ENCODE peak calls at places on chromosomes 4 and X, in eight cellular contexts. One of them, this sample, is unnamed.

GRCh38 chrX:116204947-116205346 is 34.4 kb downstream of the AGTR2 start:
- DNase-seq in bronchial epithelial cell: peak; percentile 7
- DNase-seq in SJSA1: peak; percentile 15
- DNase-seq in EH: no peak
- DNase-seq in NAMALWA: peak; percentile 51
- DNase-seq in stimulated activated CD8-positive, alpha-beta memory T cell treated with anti-CD3 and anti-CD28 coated beads, Interleukin-15, amount 100 ng/mL, for 24 hours: no peak
- DNase-seq in CD8-positive, alpha-beta T cell: no peak
- DNase-seq in activated T-helper 1 cell treated with anti-CD3 and anti-CD28 coated beads, Interleukin-2, amount 50 U/mL, for 16 hours: no peak
- DNase-seq in this sample: no peak

GRCh38 chrX:147900349-147900748 is 11.4 kb upstream of the FMR1 start:
- DNase-seq in bronchial epithelial cell: no peak
- DNase-seq in SJSA1: no peak
- DNase-seq in EH: no peak
- DNase-seq in NAMALWA: no peak
- DNase-seq in stimulated activated CD8-positive, alpha-beta memory T cell treated with anti-CD3 and anti-CD28 coated beads, Interleukin-15, amount 100 ng/mL, for 24 hours: no peak
- DNase-seq in CD8-positive, alpha-beta T cell: no peak
- DNase-seq in activated T-helper 1 cell treated with anti-CD3 and anti-CD28 coated beads, Interleukin-2, amount 50 U/mL, for 16 hours: no peak
- DNase-seq in this sample: no peak

GRCh38 chrX:114087543-114087942 is 496.3 kb upstream of the HTR2C start:
- DNase-seq in bronchial epithelial cell: no peak
- DNase-seq in SJSA1: no peak
- DNase-seq in EH: no peak
- DNase-seq in NAMALWA: no peak
- DNase-seq in stimulated activated CD8-positive, alpha-beta memory T cell treated with anti-CD3 and anti-CD28 coated beads, Interleukin-15, amount 100 ng/mL, for 24 hours: no peak
- DNase-seq in CD8-positive, alpha-beta T cell: no peak
- DNase-seq in activated T-helper 1 cell treated with anti-CD3 and anti-CD28 coated beads, Interleukin-2, amount 50 U/mL, for 16 hours: no peak
- DNase-seq in this sample: no peak

GRCh38 chrX:136665258-136665900 is 17.4 kb downstream of the CD40LG start:
- DNase-seq in bronchial epithelial cell: no peak
- DNase-seq in SJSA1: no peak
- DNase-seq in EH: no peak
- DNase-seq in NAMALWA: peak; percentile 8
- DNase-seq in stimulated activated CD8-positive, alpha-beta memory T cell treated with anti-CD3 and anti-CD28 coated beads, Interleukin-15, amount 100 ng/mL, for 24 hours: no peak
- DNase-seq in CD8-positive, alpha-beta T cell: no peak
- DNase-seq in activated T-helper 1 cell treated with anti-CD3 and anti-CD28 coated beads, Interleukin-2, amount 50 U/mL, for 16 hours: no peak
- DNase-seq in this sample: no peak

GRCh38 chr4:78784255-78784654 is 8.1 kb downstream of the BMP2K start:
- DNase-seq in bronchial epithelial cell: peak; percentile 27
- DNase-seq in SJSA1: peak; percentile 23
- DNase-seq in EH: peak; percentile 93
- DNase-seq in NAMALWA: no peak
- DNase-seq in stimulated activated CD8-positive, alpha-beta memory T cell treated with anti-CD3 and anti-CD28 coated beads, Interleukin-15, amount 100 ng/mL, for 24 hours: no peak
- DNase-seq in CD8-positive, alpha-beta T cell: no peak
- DNase-seq in activated T-helper 1 cell treated with anti-CD3 and anti-CD28 coated beads, Interleukin-2, amount 50 U/mL, for 16 hours: no peak
- DNase-seq in this sample: no peak

GRCh38 chr4:39029752-39030694 is 2.2 kb downstream of the TMEM156 start:
- DNase-seq in bronchial epithelial cell: no peak
- DNase-seq in SJSA1: no peak
- DNase-seq in EH: no peak
- DNase-seq in NAMALWA: peak; percentile 79
- DNase-seq in stimulated activated CD8-positive, alpha-beta memory T cell treated with anti-CD3 and anti-CD28 coated beads, Interleukin-15, amount 100 ng/mL, for 24 hours: no peak
- DNase-seq in CD8-positive, alpha-beta T cell: no peak
- DNase-seq in activated T-helper 1 cell treated with anti-CD3 and anti-CD28 coated beads, Interleukin-2, amount 50 U/mL, for 16 hours: no peak
- DNase-seq in this sample: no peak

GRCh38 chr4:71732706-71733105 is 51.2 kb downstream of the GC start:
- DNase-seq in bronchial epithelial cell: peak; percentile 52
- DNase-seq in SJSA1: no peak
- DNase-seq in EH: peak; percentile 32
- DNase-seq in NAMALWA: peak; percentile 41
- DNase-seq in stimulated activated CD8-positive, alpha-beta memory T cell treated with anti-CD3 and anti-CD28 coated beads, Interleukin-15, amount 100 ng/mL, for 24 hours: no peak
- DNase-seq in CD8-positive, alpha-beta T cell: no peak
- DNase-seq in activated T-helper 1 cell treated with anti-CD3 and anti-CD28 coated beads, Interleukin-2, amount 50 U/mL, for 16 hours: no peak
- DNase-seq in this sample: no peak

GRCh38 chr4:138275946-138276621 is 33.9 kb upstream of the SLC7A11 start:
- DNase-seq in bronchial epithelial cell: peak; percentile 93
- DNase-seq in SJSA1: peak; percentile 82
- DNase-seq in EH: peak; percentile 92
- DNase-seq in NAMALWA: no peak
- DNase-seq in stimulated activated CD8-positive, alpha-beta memory T cell treated with anti-CD3 and anti-CD28 coated beads, Interleukin-15, amount 100 ng/mL, for 24 hours: no peak
- DNase-seq in CD8-positive, alpha-beta T cell: no peak
- DNase-seq in activated T-helper 1 cell treated with anti-CD3 and anti-CD28 coated beads, Interleukin-2, amount 50 U/mL, for 16 hours: no peak
- DNase-seq in this sample: no peak

GRCh38 chr4:172124656-172125308 is 311.6 kb downstream of the GALNTL6 start:
- DNase-seq in bronchial epithelial cell: no peak
- DNase-seq in SJSA1: no peak
- DNase-seq in EH: peak; percentile 24
- DNase-seq in NAMALWA: peak; percentile 31
- DNase-seq in stimulated activated CD8-positive, alpha-beta memory T cell treated with anti-CD3 and anti-CD28 coated beads, Interleukin-15, amount 100 ng/mL, for 24 hours: no peak
- DNase-seq in CD8-positive, alpha-beta T cell: no peak
- DNase-seq in activated T-helper 1 cell treated with anti-CD3 and anti-CD28 coated beads, Interleukin-2, amount 50 U/mL, for 16 hours: no peak
- DNase-seq in this sample: no peak

GRCh38 chr4:185880571-185880970 is 68.6 kb upstream of the SORBS2 start:
- DNase-seq in bronchial epithelial cell: no peak
- DNase-seq in SJSA1: no peak
- DNase-seq in EH: no peak
- DNase-seq in NAMALWA: no peak
- DNase-seq in stimulated activated CD8-positive, alpha-beta memory T cell treated with anti-CD3 and anti-CD28 coated beads, Interleukin-15, amount 100 ng/mL, for 24 hours: no peak
- DNase-seq in CD8-positive, alpha-beta T cell: no peak
- DNase-seq in activated T-helper 1 cell treated with anti-CD3 and anti-CD28 coated beads, Interleukin-2, amount 50 U/mL, for 16 hours: no peak
- DNase-seq in this sample: no peak

GRCh38 chr4:31068257-31069075 is 348.3 kb downstream of the PCDH7 start:
- DNase-seq in bronchial epithelial cell: no peak
- DNase-seq in SJSA1: no peak
- DNase-seq in EH: no peak
- DNase-seq in NAMALWA: no peak
- DNase-seq in stimulated activated CD8-positive, alpha-beta memory T cell treated with anti-CD3 and anti-CD28 coated beads, Interleukin-15, amount 100 ng/mL, for 24 hours: no peak
- DNase-seq in CD8-positive, alpha-beta T cell: no peak
- DNase-seq in activated T-helper 1 cell treated with anti-CD3 and anti-CD28 coated beads, Interleukin-2, amount 50 U/mL, for 16 hours: no peak
- DNase-seq in this sample: no peak

GRCh38 chr4:105594094-105595010 is 41.9 kb downstream of the ARHGEF38 start:
- DNase-seq in bronchial epithelial cell: peak; percentile 78
- DNase-seq in SJSA1: no peak
- DNase-seq in EH: no peak
- DNase-seq in NAMALWA: no peak
- DNase-seq in stimulated activated CD8-positive, alpha-beta memory T cell treated with anti-CD3 and anti-CD28 coated beads, Interleukin-15, amount 100 ng/mL, for 24 hours: no peak
- DNase-seq in CD8-positive, alpha-beta T cell: no peak
- DNase-seq in activated T-helper 1 cell treated with anti-CD3 and anti-CD28 coated beads, Interleukin-2, amount 50 U/mL, for 16 hours: no peak
- DNase-seq in this sample: no peak

GRCh38 chr4:28832445-28832844 is 1887.7 kb upstream of the PCDH7 start:
- DNase-seq in bronchial epithelial cell: no peak
- DNase-seq in SJSA1: no peak
- DNase-seq in EH: no peak
- DNase-seq in NAMALWA: no peak
- DNase-seq in stimulated activated CD8-positive, alpha-beta memory T cell treated with anti-CD3 and anti-CD28 coated beads, Interleukin-15, amount 100 ng/mL, for 24 hours: no peak
- DNase-seq in CD8-positive, alpha-beta T cell: no peak
- DNase-seq in activated T-helper 1 cell treated with anti-CD3 and anti-CD28 coated beads, Interleukin-2, amount 50 U/mL, for 16 hours: no peak
- DNase-seq in this sample: no peak

GRCh38 chr4:72858328-72858727 is 211.2 kb downstream of the COX18 start:
- DNase-seq in bronchial epithelial cell: peak; percentile 78
- DNase-seq in SJSA1: peak; percentile 75
- DNase-seq in EH: peak; percentile 94
- DNase-seq in NAMALWA: no peak
- DNase-seq in stimulated activated CD8-positive, alpha-beta memory T cell treated with anti-CD3 and anti-CD28 coated beads, Interleukin-15, amount 100 ng/mL, for 24 hours: no peak
- DNase-seq in CD8-positive, alpha-beta T cell: no peak
- DNase-seq in activated T-helper 1 cell treated with anti-CD3 and anti-CD28 coated beads, Interleukin-2, amount 50 U/mL, for 16 hours: no peak
- DNase-seq in this sample: no peak

GRCh38 chrX:128518508-128518907 is 466.3 kb upstream of the ACTRT1 start:
- DNase-seq in bronchial epithelial cell: peak; percentile 33
- DNase-seq in SJSA1: no peak
- DNase-seq in EH: no peak
- DNase-seq in NAMALWA: peak; percentile 11
- DNase-seq in stimulated activated CD8-positive, alpha-beta memory T cell treated with anti-CD3 and anti-CD28 coated beads, Interleukin-15, amount 100 ng/mL, for 24 hours: no peak
- DNase-seq in CD8-positive, alpha-beta T cell: no peak
- DNase-seq in activated T-helper 1 cell treated with anti-CD3 and anti-CD28 coated beads, Interleukin-2, amount 50 U/mL, for 16 hours: no peak
- DNase-seq in this sample: no peak

GRCh38 chrX:24081661-24082154 is 27.0 kb downstream of the EIF2S3 start:
- DNase-seq in bronchial epithelial cell: peak; percentile 56
- DNase-seq in SJSA1: peak; percentile 70
- DNase-seq in EH: peak; percentile 67
- DNase-seq in NAMALWA: peak; percentile 68
- DNase-seq in stimulated activated CD8-positive, alpha-beta memory T cell treated with anti-CD3 and anti-CD28 coated beads, Interleukin-15, amount 100 ng/mL, for 24 hours: no peak
- DNase-seq in CD8-positive, alpha-beta T cell: peak; percentile 52
- DNase-seq in activated T-helper 1 cell treated with anti-CD3 and anti-CD28 coated beads, Interleukin-2, amount 50 U/mL, for 16 hours: peak; percentile 24
- DNase-seq in this sample: no peak

GRCh38 chr4:183471960-183472708 is 27.7 kb downstream of the CDKN2AIP start:
- DNase-seq in bronchial epithelial cell: peak; percentile 56
- DNase-seq in SJSA1: peak; percentile 69
- DNase-seq in EH: peak; percentile 73
- DNase-seq in NAMALWA: peak; percentile 77
- DNase-seq in stimulated activated CD8-positive, alpha-beta memory T cell treated with anti-CD3 and anti-CD28 coated beads, Interleukin-15, amount 100 ng/mL, for 24 hours: peak; percentile 74
- DNase-seq in CD8-positive, alpha-beta T cell: peak; percentile 80
- DNase-seq in activated T-helper 1 cell treated with anti-CD3 and anti-CD28 coated beads, Interleukin-2, amount 50 U/mL, for 16 hours: peak; percentile 61
- DNase-seq in this sample: peak; percentile 87

GRCh38 chr4:111108138-111108537 is 485.3 kb upstream of the PITX2 start:
- DNase-seq in bronchial epithelial cell: no peak
- DNase-seq in SJSA1: no peak
- DNase-seq in EH: no peak
- DNase-seq in NAMALWA: no peak
- DNase-seq in stimulated activated CD8-positive, alpha-beta memory T cell treated with anti-CD3 and anti-CD28 coated beads, Interleukin-15, amount 100 ng/mL, for 24 hours: no peak
- DNase-seq in CD8-positive, alpha-beta T cell: no peak
- DNase-seq in activated T-helper 1 cell treated with anti-CD3 and anti-CD28 coated beads, Interleukin-2, amount 50 U/mL, for 16 hours: no peak
- DNase-seq in this sample: no peak

This sample was measured in kidney.